ENCODE peak calls at places on chromosomes 3 and 15, in nine cellular contexts. One of them, this sample, is unnamed.

GRCh38 chr3:40864146-40864782 is 335.0 kb upstream of the CTNNB1 start:
- DNase-seq in AG08396: no peak
- DNase-seq in psoas muscle: no peak
- DNase-seq in spleen: no peak
- DNase-seq in activated CD8-positive, alpha-beta memory T cell treated with anti-CD3 and anti-CD28 coated beads for 48 hours: no peak
- DNase-seq in GM04504: no peak
- DNase-seq in CD8-positive, alpha-beta memory T cell: no peak
- DNase-seq in EH: no peak
- DNase-seq in AG20443: no peak
- DNase-seq in this sample: no peak

GRCh38 chr15:65286069-65286703 is 497 bp downstream of the PARP16 start:
- DNase-seq in GM04504: no peak
- DNase-seq in AG20443: peak
- DNase-seq in AG08396: peak
- DNase-seq in spleen: no peak
- DNase-seq in CD8-positive, alpha-beta memory T cell: no peak
- DNase-seq in psoas muscle: no peak
- DNase-seq in activated CD8-positive, alpha-beta memory T cell treated with anti-CD3 and anti-CD28 coated beads for 48 hours: no peak
- DNase-seq in EH: peak
- DNase-seq in this sample: no peak

GRCh38 chr15:70172561-70172960 is 74.8 kb upstream of the TLE3 start:
- DNase-seq in AG20443: no peak
- DNase-seq in spleen: no peak
- DNase-seq in GM04504: no peak
- DNase-seq in CD8-positive, alpha-beta memory T cell: no peak
- DNase-seq in AG08396: no peak
- DNase-seq in activated CD8-positive, alpha-beta memory T cell treated with anti-CD3 and anti-CD28 coated beads for 48 hours: no peak
- DNase-seq in psoas muscle: no peak
- DNase-seq in EH: no peak
- DNase-seq in this sample: no peak

GRCh38 chr3:12222765-12223485 is 64.2 kb upstream of the TIMP4 start:
- DNase-seq in AG08396: peak
- DNase-seq in GM04504: peak
- DNase-seq in psoas muscle: no peak
- DNase-seq in CD8-positive, alpha-beta memory T cell: no peak
- DNase-seq in EH: peak
- DNase-seq in activated CD8-positive, alpha-beta memory T cell treated with anti-CD3 and anti-CD28 coated beads for 48 hours: no peak
- DNase-seq in spleen: no peak
- DNase-seq in AG20443: peak
- DNase-seq in this sample: no peak

GRCh38 chr3:184380210-184380626 is 364 bp downstream of the CHRD start:
- DNase-seq in GM04504: no peak
- DNase-seq in spleen: peak
- DNase-seq in psoas muscle: peak
- DNase-seq in EH: peak
- DNase-seq in activated CD8-positive, alpha-beta memory T cell treated with anti-CD3 and anti-CD28 coated beads for 48 hours: no peak
- DNase-seq in AG20443: peak
- DNase-seq in AG08396: peak
- DNase-seq in CD8-positive, alpha-beta memory T cell: no peak
- DNase-seq in this sample: peak

GRCh38 chr3:191240432-191240831 is 41.4 kb downstream of the OSTN start:
- DNase-seq in EH: no peak
- DNase-seq in AG08396: no peak
- DNase-seq in CD8-positive, alpha-beta memory T cell: no peak
- DNase-seq in GM04504: no peak
- DNase-seq in activated CD8-positive, alpha-beta memory T cell treated with anti-CD3 and anti-CD28 coated beads for 48 hours: no peak
- DNase-seq in spleen: no peak
- DNase-seq in psoas muscle: no peak
- DNase-seq in AG20443: no peak
- DNase-seq in this sample: no peak

GRCh38 chr15:100172356-100173024 is 169.3 kb downstream of the ADAMTS17 start:
- DNase-seq in AG08396: no peak
- DNase-seq in psoas muscle: no peak
- DNase-seq in activated CD8-positive, alpha-beta memory T cell treated with anti-CD3 and anti-CD28 coated beads for 48 hours: no peak
- DNase-seq in spleen: no peak
- DNase-seq in AG20443: no peak
- DNase-seq in EH: no peak
- DNase-seq in CD8-positive, alpha-beta memory T cell: no peak
- DNase-seq in GM04504: no peak
- DNase-seq in this sample: no peak

GRCh38 chr15:43187544-43188155 is 2.4 kb downstream of the CCNDBP1 start:
- DNase-seq in spleen: no peak
- DNase-seq in AG08396: peak
- DNase-seq in GM04504: no peak
- DNase-seq in AG20443: peak
- DNase-seq in psoas muscle: no peak
- DNase-seq in activated CD8-positive, alpha-beta memory T cell treated with anti-CD3 and anti-CD28 coated beads for 48 hours: no peak
- DNase-seq in CD8-positive, alpha-beta memory T cell: peak
- DNase-seq in EH: peak
- DNase-seq in this sample: peak

GRCh38 chr3:23387286-23387918 is 184.3 kb downstream of the UBE2E2 start:
- DNase-seq in CD8-positive, alpha-beta memory T cell: no peak
- DNase-seq in activated CD8-positive, alpha-beta memory T cell treated with anti-CD3 and anti-CD28 coated beads for 48 hours: no peak
- DNase-seq in AG08396: no peak
- DNase-seq in AG20443: no peak
- DNase-seq in psoas muscle: no peak
- DNase-seq in GM04504: no peak
- DNase-seq in EH: no peak
- DNase-seq in spleen: no peak
- DNase-seq in this sample: no peak

GRCh38 chr15:67013696-67014095 is 51.7 kb upstream of the SMAD3 start:
- DNase-seq in activated CD8-positive, alpha-beta memory T cell treated with anti-CD3 and anti-CD28 coated beads for 48 hours: no peak
- DNase-seq in AG08396: no peak
- DNase-seq in psoas muscle: peak
- DNase-seq in spleen: no peak
- DNase-seq in AG20443: no peak
- DNase-seq in GM04504: no peak
- DNase-seq in CD8-positive, alpha-beta memory T cell: no peak
- DNase-seq in EH: peak
- DNase-seq in this sample: no peak

GRCh38 chr15:72382146-72382545 is 6.3 kb upstream of the HEXA start:
- DNase-seq in spleen: no peak
- DNase-seq in AG08396: no peak
- DNase-seq in CD8-positive, alpha-beta memory T cell: no peak
- DNase-seq in activated CD8-positive, alpha-beta memory T cell treated with anti-CD3 and anti-CD28 coated beads for 48 hours: no peak
- DNase-seq in GM04504: no peak
- DNase-seq in AG20443: no peak
- DNase-seq in EH: peak
- DNase-seq in psoas muscle: no peak
- DNase-seq in this sample: no peak

GRCh38 chr15:92159906-92160841 is 233.5 kb upstream of the ST8SIA2 start:
- DNase-seq in activated CD8-positive, alpha-beta memory T cell treated with anti-CD3 and anti-CD28 coated beads for 48 hours: no peak
- DNase-seq in AG08396: no peak
- DNase-seq in GM04504: no peak
- DNase-seq in AG20443: no peak
- DNase-seq in CD8-positive, alpha-beta memory T cell: no peak
- DNase-seq in psoas muscle: no peak
- DNase-seq in EH: no peak
- DNase-seq in spleen: no peak
- DNase-seq in this sample: peak

GRCh38 chr15:36591534-36592411 is 12.3 kb downstream of the CDIN1 start:
- DNase-seq in GM04504: no peak
- DNase-seq in psoas muscle: no peak
- DNase-seq in AG20443: peak
- DNase-seq in activated CD8-positive, alpha-beta memory T cell treated with anti-CD3 and anti-CD28 coated beads for 48 hours: no peak
- DNase-seq in CD8-positive, alpha-beta memory T cell: no peak
- DNase-seq in AG08396: no peak
- DNase-seq in EH: peak
- DNase-seq in spleen: no peak
- DNase-seq in this sample: no peak

GRCh38 chr3:123716421-123716820 is 131.6 kb upstream of the HACD2 start:
- DNase-seq in spleen: no peak
- DNase-seq in activated CD8-positive, alpha-beta memory T cell treated with anti-CD3 and anti-CD28 coated beads for 48 hours: no peak
- DNase-seq in AG08396: no peak
- DNase-seq in CD8-positive, alpha-beta memory T cell: no peak
- DNase-seq in GM04504: no peak
- DNase-seq in EH: no peak
- DNase-seq in psoas muscle: no peak
- DNase-seq in AG20443: no peak
- DNase-seq in this sample: no peak

GRCh38 chr3:147377412-147378185 is 28.7 kb downstream of the ZIC4 start:
- DNase-seq in AG08396: no peak
- DNase-seq in GM04504: no peak
- DNase-seq in AG20443: no peak
- DNase-seq in CD8-positive, alpha-beta memory T cell: no peak
- DNase-seq in EH: no peak
- DNase-seq in spleen: no peak
- DNase-seq in activated CD8-positive, alpha-beta memory T cell treated with anti-CD3 and anti-CD28 coated beads for 48 hours: no peak
- DNase-seq in psoas muscle: no peak
- DNase-seq in this sample: no peak

GRCh38 chr3:53230041-53230621 is 25.7 kb downstream of the TKT start:
- DNase-seq in CD8-positive, alpha-beta memory T cell: no peak
- DNase-seq in AG20443: peak
- DNase-seq in activated CD8-positive, alpha-beta memory T cell treated with anti-CD3 and anti-CD28 coated beads for 48 hours: no peak
- DNase-seq in psoas muscle: no peak
- DNase-seq in spleen: peak
- DNase-seq in GM04504: no peak
- DNase-seq in EH: no peak
- DNase-seq in AG08396: no peak
- DNase-seq in this sample: no peak

GRCh38 chr3:38247366-38248035 is 18.1 kb upstream of the SLC22A13 start:
- DNase-seq in AG08396: peak
- DNase-seq in psoas muscle: no peak
- DNase-seq in AG20443: peak
- DNase-seq in EH: peak
- DNase-seq in CD8-positive, alpha-beta memory T cell: no peak
- DNase-seq in spleen: no peak
- DNase-seq in activated CD8-positive, alpha-beta memory T cell treated with anti-CD3 and anti-CD28 coated beads for 48 hours: no peak
- DNase-seq in GM04504: peak
- DNase-seq in this sample: no peak

GRCh38 chr3:71987828-71988227 is 202.9 kb upstream of the PROK2 start:
- DNase-seq in AG20443: no peak
- DNase-seq in GM04504: no peak
- DNase-seq in psoas muscle: no peak
- DNase-seq in AG08396: no peak
- DNase-seq in activated CD8-positive, alpha-beta memory T cell treated with anti-CD3 and anti-CD28 coated beads for 48 hours: no peak
- DNase-seq in EH: peak
- DNase-seq in CD8-positive, alpha-beta memory T cell: no peak
- DNase-seq in spleen: no peak
- DNase-seq in this sample: no peak

GRCh38 chr3:115022214-115022613 is 124.9 kb downstream of the ZBTB20 start:
- DNase-seq in CD8-positive, alpha-beta memory T cell: no peak
- DNase-seq in spleen: no peak
- DNase-seq in AG08396: no peak
- DNase-seq in GM04504: no peak
- DNase-seq in EH: no peak
- DNase-seq in psoas muscle: no peak
- DNase-seq in AG20443: no peak
- DNase-seq in activated CD8-positive, alpha-beta memory T cell treated with anti-CD3 and anti-CD28 coated beads for 48 hours: no peak
- DNase-seq in this sample: no peak

GRCh38 chr15:66085128-66085527 is 168.4 kb downstream of the MEGF11 start:
- DNase-seq in spleen: no peak
- DNase-seq in psoas muscle: no peak
- DNase-seq in EH: no peak
- DNase-seq in GM04504: no peak
- DNase-seq in AG20443: no peak
- DNase-seq in AG08396: no peak
- DNase-seq in CD8-positive, alpha-beta memory T cell: no peak
- DNase-seq in activated CD8-positive, alpha-beta memory T cell treated with anti-CD3 and anti-CD28 coated beads for 48 hours: no peak
- DNase-seq in this sample: no peak

GRCh38 chr3:124878561-124879394 is 8.4 kb downstream of the ITGB5 start:
- DNase-seq in CD8-positive, alpha-beta memory T cell: no peak
- DNase-seq in EH: peak
- DNase-seq in AG20443: peak
- DNase-seq in AG08396: peak
- DNase-seq in GM04504: peak
- DNase-seq in psoas muscle: peak
- DNase-seq in activated CD8-positive, alpha-beta memory T cell treated with anti-CD3 and anti-CD28 coated beads for 48 hours: no peak
- DNase-seq in spleen: no peak
- DNase-seq in this sample: no peak

GRCh38 chr3:43692971-43693370 is 2.2 kb downstream of the ABHD5 start:
- DNase-seq in activated CD8-positive, alpha-beta memory T cell treated with anti-CD3 and anti-CD28 coated beads for 48 hours: no peak
- DNase-seq in spleen: no peak
- DNase-seq in psoas muscle: no peak
- DNase-seq in GM04504: no peak
- DNase-seq in EH: no peak
- DNase-seq in AG20443: no peak
- DNase-seq in CD8-positive, alpha-beta memory T cell: no peak
- DNase-seq in AG08396: no peak
- DNase-seq in this sample: no peak